ENCODE peak calls at places on chromosome 10, in five cellular contexts. P is fibroblast of the aortic adventitia, I is left ventricle myocardium inferior, M is psoas muscle, B is cardiac muscle cell. X is an unnamed sample.

GRCh38 chr10:22022257-22023051 is 18.9 kb upstream of the DNAJC1 start:
- DNase-seq in P (peak), I (peak), M (no peak), B (peak), X (peak)

GRCh38 chr10:59382831-59383295 is 20.5 kb upstream of the FAM13C start:
- DNase-seq in P (peak), I (no peak), M (no peak), B (peak), X (peak)

GRCh38 chr10:5413012-5413938 is 918 bp downstream of the NET1 start:
- DNase-seq in P (peak), I (no peak), M (no peak), B (peak), X (peak)

GRCh38 chr10:49798275-49798674 is 36.2 kb upstream of the OGDHL start:
- DNase-seq in P (peak), I (no peak), M (no peak), B (no peak), X (no peak)

GRCh38 chr10:16352146-16352545 is 84.7 kb upstream of the PTER start:
- DNase-seq in P (no peak), I (no peak), M (no peak), B (no peak), X (no peak)

GRCh38 chr10:73841526-73842285 is 30.3 kb upstream of the NDST2 start:
- DNase-seq in P (peak), I (no peak), M (no peak), B (no peak), X (peak)

GRCh38 chr10:119025336-119025735 is 4.2 kb upstream of the NANOS1 start:
- DNase-seq in P (peak), I (peak), M (peak), B (peak), X (peak)

GRCh38 chr10:78434886-78435285 is 401.2 kb downstream of the RPS24 start:
- DNase-seq in P (no peak), I (no peak), M (no peak), B (no peak), X (no peak)

GRCh38 chr10:51368943-51369342 is 294.7 kb downstream of the PRKG1 start:
- DNase-seq in P (no peak), I (no peak), M (no peak), B (no peak), X (no peak)

GRCh38 chr10:96695366-96695765 is 24.9 kb downstream of the PIK3AP1 start:
- DNase-seq in P (no peak), I (no peak), M (no peak), B (peak), X (no peak)

GRCh38 chr10:2876032-2876431 is 191.3 kb upstream of the PFKP start:
- DNase-seq in P (no peak), I (no peak), M (no peak), B (no peak), X (no peak)

GRCh38 chr10:61919646-61920215 is 18.2 kb downstream of the ARID5B start:
- DNase-seq in P (no peak), I (no peak), M (no peak), B (no peak), X (no peak)

GRCh38 chr10:77849039-77849664 is 77.4 kb downstream of the DLG5 start:
- DNase-seq in P (no peak), I (no peak), M (no peak), B (peak), X (no peak)

GRCh38 chr10:91820144-91820543 is 21.9 kb downstream of the TNKS2 start:
- DNase-seq in P (no peak), I (no peak), M (no peak), B (no peak), X (no peak)

GRCh38 chr10:29037348-29038113 is 251.3 kb upstream of the LYZL1 start:
- DNase-seq in P (no peak), I (no peak), M (no peak), B (no peak), X (no peak)

GRCh38 chr10:70856454-70856853 is 31.9 kb downstream of the PCBD1 start:
- DNase-seq in P (no peak), I (no peak), M (no peak), B (peak), X (no peak)

GRCh38 chr10:119535310-119535709 is 7.2 kb downstream of the RGS10 start:
- DNase-seq in P (peak), I (no peak), M (no peak), B (no peak), X (no peak)

GRCh38 chr10:102243304-102243703 is 2.0 kb upstream of the PITX3 start:
- DNase-seq in P (peak), I (no peak), M (no peak), B (peak), X (peak)

GRCh38 chr10:33087142-33087541 is 129.1 kb upstream of the ITGB1 start:
- DNase-seq in P (no peak), I (no peak), M (no peak), B (peak), X (peak)

GRCh38 chr10:11701451-11702095 is 40.6 kb upstream of the ECHDC3 start:
- DNase-seq in P (no peak), I (no peak), M (no peak), B (no peak), X (no peak)

GRCh38 chr10:11698691-11699545 is 43.3 kb upstream of the ECHDC3 start:
- DNase-seq in P (no peak), I (no peak), M (no peak), B (no peak), X (no peak)

GRCh38 chr10:11700539-11700938 is 41.6 kb upstream of the ECHDC3 start:
- DNase-seq in P (no peak), I (no peak), M (no peak), B (no peak), X (no peak)

GRCh38 chr10:11699546-11700097 is 42.6 kb upstream of the ECHDC3 start:
- DNase-seq in P (no peak), I (no peak), M (no peak), B (no peak), X (no peak)

GRCh38 chr10:11697718-11698527 is 44.3 kb upstream of the ECHDC3 start:
- DNase-seq in P (no peak), I (no peak), M (no peak), B (no peak), X (no peak)
- TF ChIP-seq CTCF in P (no peak), I (no peak), M (no peak), B (no peak), X (no peak)

GRCh38 chr10:98365698-98366530 is 49.1 kb downstream of the PYROXD2 start:
- DNase-seq in P (no peak), I (no peak), M (no peak), B (no peak), X (no peak)

GRCh38 chr10:98363188-98363587 is 51.8 kb downstream of the PYROXD2 start:
- DNase-seq in P (no peak), I (no peak), M (no peak), B (no peak), X (no peak)

GRCh38 chr10:98364432-98365102 is 50.4 kb downstream of the PYROXD2 start:
- DNase-seq in P (no peak), I (no peak), M (no peak), B (no peak), X (no peak)

GRCh38 chr10:98361131-98361633 is 53.8 kb downstream of the PYROXD2 start:
- DNase-seq in P (peak), I (peak), M (peak), B (peak), X (peak)

GRCh38 chr10:98361636-98362035 is 53.3 kb downstream of the PYROXD2 start:
- DNase-seq in P (no peak), I (no peak), M (no peak), B (no peak), X (no peak)
- H3K4me3 ChIP-seq in P (peak), I (peak), M (peak), B (no peak), X (peak)

GRCh38 chr10:14823966-14824365 is 13.9 kb downstream of the CDNF start:
- DNase-seq in P (no peak), I (no peak), M (no peak), B (no peak), X (no peak)

GRCh38 chr10:14822879-14823755 is 14.7 kb downstream of the CDNF start:
- DNase-seq in P (peak), I (peak), M (no peak), B (peak), X (peak)

GRCh38 chr10:14820775-14821154 is 17.1 kb downstream of the CDNF start:
- DNase-seq in P (no peak), I (no peak), M (no peak), B (no peak), X (no peak)

GRCh38 chr10:14820010-14820774 is 17.6 kb downstream of the CDNF start:
- DNase-seq in P (peak), I (no peak), M (no peak), B (peak), X (peak)

DNA sequence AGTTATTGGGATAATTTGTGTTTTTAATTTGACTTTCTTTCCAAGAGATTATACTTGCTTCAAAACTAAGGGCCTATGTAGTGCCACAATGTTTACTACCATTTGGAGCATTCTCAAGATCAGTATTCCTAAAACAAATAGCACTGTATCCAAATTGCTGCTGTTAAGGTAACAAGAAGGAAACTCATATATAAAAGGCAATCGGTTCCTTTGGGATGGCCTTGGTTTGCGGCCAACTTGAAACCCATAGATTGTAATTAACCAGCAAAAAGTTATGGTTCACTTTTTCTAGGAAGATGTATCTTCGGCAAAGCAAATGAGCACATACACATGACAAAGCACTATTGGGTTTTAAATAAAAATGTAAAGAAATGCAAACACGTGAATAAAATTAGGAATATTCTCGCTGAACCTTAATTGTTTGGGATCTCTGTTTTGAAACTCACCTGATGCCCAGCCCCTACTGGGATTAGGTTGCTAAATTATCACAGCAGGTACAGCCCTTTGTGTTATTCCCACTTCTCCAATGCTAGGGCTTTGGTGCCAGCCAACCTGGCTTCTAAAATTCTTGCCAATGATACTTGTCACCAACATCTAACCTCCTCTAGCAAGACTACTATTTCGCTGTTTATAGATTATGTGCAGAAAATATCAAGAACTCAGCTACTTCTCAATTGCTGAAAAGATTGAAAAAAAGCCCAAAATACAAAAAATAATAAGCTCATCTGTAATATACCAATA is 16.0 kb downstream of the CDNF start:
- DNase-seq in P (no peak), I (no peak), M (no peak), B (no peak), X (no peak)
- TF ChIP-seq CTCF in P (no peak), I (no peak), M (no peak), B (no peak), X (no peak)

GRCh38 chr10:133276100-133276434 is 601 bp downstream of the ADAM8 start:
- DNase-seq in P (no peak), I (no peak), M (no peak), B (no peak), X (no peak)

GRCh38 chr10:133274751-133275682 is 1.7 kb downstream of the ADAM8 start:
- DNase-seq in P (no peak), I (no peak), M (no peak), B (no peak), X (no peak)

GRCh38 chr10:133277277-133277992 is 767 bp upstream of the ADAM8 start:
- DNase-seq in P (no peak), I (no peak), M (no peak), B (no peak), X (no peak)

GRCh38 chr10:133276435-133277201 is at the start of gene ADAM8:
- DNase-seq in P (no peak), I (no peak), M (peak), B (no peak), X (no peak)

DNA sequence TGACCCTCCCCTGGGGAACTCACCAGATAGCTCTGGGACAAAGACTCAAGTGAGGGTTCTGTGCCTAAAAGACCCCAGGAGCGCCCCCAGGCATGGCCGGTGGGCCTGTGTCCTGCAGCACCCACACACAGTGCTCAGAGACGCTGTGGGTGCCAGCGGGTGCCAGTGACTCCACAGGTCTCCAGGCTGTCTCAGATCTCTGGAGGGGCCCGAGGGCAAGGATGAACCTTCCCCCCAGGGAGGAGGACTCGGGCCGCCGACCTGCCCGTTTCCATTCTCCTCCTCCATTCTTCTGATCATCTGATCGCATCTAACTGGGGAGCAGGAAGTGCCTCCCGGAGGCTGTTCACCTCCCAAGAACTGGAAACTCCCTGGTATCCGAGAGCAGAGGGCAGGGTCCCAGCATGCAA is 980 bp downstream of the ADAM8 start:
- DNase-seq in P (no peak), I (no peak), M (no peak), B (no peak), X (no peak)
- H3K4me3 ChIP-seq in P (no peak), I (peak), M (peak), B (no peak), X (no peak)

GRCh38 chr10:71889388-71889987 is 38.4 kb upstream of the PSAP start:
- DNase-seq in P (no peak), I (no peak), M (no peak), B (no peak), X (no peak)
- TF ChIP-seq CTCF in P (no peak), I (no peak), M (no peak), B (no peak), X (no peak)